ENCODE peak calls at places on chromosomes 12 and 14, in nine cellular contexts. I is A549; D is stimulated activated CD4-positive, alpha-beta T cell treated with anti-CD3 and anti-CD28 coated beads, Interleukin-12 subunit alpha, Interleukin-12 subunit beta, amount 100 ng/mL, for 24 hours; X is WERI-Rb-1; K is brain microvascular endothelial cell; B is prostate gland; F is astrocyte of the cerebellum; P is glomerular endothelial cell; J is AG04450. N is an unnamed sample.

GRCh38 chr12:104049278-104050257 is at the start of gene GLT8D2:
- DNase-seq in B (peak; percentile 30), F (peak; percentile 44), X (no peak), I (no peak), J (peak; percentile 64), P (no peak), D (no peak), K (peak; percentile 58), N (peak; percentile 81)

GRCh38 chr12:51307655-51308593 is 16.1 kb downstream of the BIN2 start:
- DNase-seq in F (peak; percentile 63), K (peak; percentile 77), X (no peak), I (peak; percentile 91), D (no peak), P (no peak), J (peak; percentile 55), B (peak; percentile 5), N (no peak)

GRCh38 chr14:91243098-91243483 is 1.4 kb downstream of the GPR68 start:
- DNase-seq in X (no peak), B (no peak), J (no peak), F (no peak), P (no peak), I (no peak), D (no peak), K (no peak), N (no peak)

GRCh38 chr12:109572506-109572845 is 828 bp downstream of the MMAB start:
- DNase-seq in I (no peak), P (no peak), B (no peak), K (no peak), J (no peak), D (no peak), F (no peak), X (no peak), N (no peak)

GRCh38 chr14:104277416-104278213 is 139.2 kb downstream of the KIF26A start:
- DNase-seq in P (no peak), B (no peak), D (no peak), I (no peak), J (no peak), F (no peak), K (no peak), X (no peak), N (no peak)

GRCh38 chr14:29741909-29742401 is 185.7 kb downstream of the PRKD1 start:
- DNase-seq in F (peak; percentile 80), K (no peak), D (no peak), J (no peak), X (no peak), I (no peak), B (no peak), P (peak; percentile 73), N (no peak)

GRCh38 chr14:51448831-51449665 is 202.7 kb upstream of the FRMD6 start:
- DNase-seq in D (no peak), X (peak; percentile 68), I (no peak), P (no peak), B (no peak), K (peak; percentile 60), F (peak; percentile 75), J (peak; percentile 53), N (no peak)

GRCh38 chr12:91239497-91239896 is 56.9 kb upstream of the DCN start:
- DNase-seq in X (no peak), I (no peak), B (no peak), K (no peak), P (no peak), F (no peak), D (no peak), J (no peak), N (no peak)

GRCh38 chr12:85516667-85517325 is 236.8 kb downstream of the ALX1 start:
- DNase-seq in J (no peak), P (no peak), B (no peak), X (no peak), D (no peak), I (no peak), K (no peak), F (no peak), N (peak; percentile 2)

GRCh38 chr14:51410846-51411245 is 170.8 kb downstream of the TMX1 start:
- DNase-seq in F (no peak), B (no peak), J (no peak), I (no peak), D (no peak), X (no peak), K (no peak), P (no peak), N (no peak)

GRCh38 chr12:26188132-26188531 is 7.2 kb upstream of the SSPN start:
- DNase-seq in X (no peak), K (peak; percentile 42), J (peak; percentile 43), P (no peak), I (no peak), D (no peak), F (peak; percentile 58), B (no peak), N (no peak)

GRCh38 chr12:123522164-123522563 is 11.4 kb downstream of the RILPL1 start:
- DNase-seq in J (no peak), P (no peak), X (no peak), B (no peak), I (no peak), D (no peak), K (no peak), F (no peak), N (no peak)

N was measured in GM23338.